ENCODE peak calls at places on chromosomes 11 and 22, in four cellular contexts. L is WTC11, X is A549, T is HepG2. K is an unnamed sample.

GRCh38 chr11:5203366-5203765 is 2.9 kb upstream of the OR51V1 start:
- DNase-seq in T (no peak), X (no peak), L (no peak), K (no peak)

GRCh38 chr22:48902983-48903650 is 924.6 kb downstream of the BRD1 start:
- DNase-seq in T (no peak), X (no peak), L (no peak), K (no peak)

GRCh38 chr22:49658902-49659280 is 168.8 kb downstream of the BRD1 start:
- DNase-seq in T (no peak), X (no peak), L (peak; percentile 11), K (no peak)

GRCh38 chr11:72411623-72412532 is 22.5 kb downstream of the CLPB start:
- DNase-seq in X (no peak), L (no peak), T (peak; percentile 70), K (peak; percentile 74)

GRCh38 chr22:37675930-37676571 is 615 bp downstream of the LGALS1 start:
- DNase-seq in L (no peak), X (no peak), T (no peak), K (no peak)

GRCh38 chr11:75445315-75445953 is 12.4 kb upstream of the KLHL35 start:
- DNase-seq in X (peak; percentile 83), T (peak; percentile 56), L (peak; percentile 88), K (peak; percentile 80)

GRCh38 chr22:27879923-27880322 is 39.1 kb downstream of the PITPNB start:
- DNase-seq in X (peak; percentile 47), L (no peak), T (peak; percentile 56), K (peak; percentile 35)

GRCh38 chr22:46756097-46756496 is 6.4 kb upstream of the TBC1D22A start:
- DNase-seq in T (no peak), L (no peak), X (no peak), K (no peak)

GRCh38 chr11:10930961-10931760 is 73.3 kb upstream of the ZBED5 start:
- DNase-seq in X (peak; percentile 74), L (peak; percentile 54), T (no peak), K (peak; percentile 47)

GRCh38 chr11:19447150-19447566 is 206.4 kb upstream of the E2F8 start:
- DNase-seq in T (no peak), L (no peak), X (no peak), K (no peak)

GRCh38 chr11:62588966-62589637 is 2.2 kb downstream of the TUT1 start:
- DNase-seq in T (no peak), L (no peak), X (no peak), K (peak; percentile 61)

GRCh38 chr11:57200937-57201336 is 19.2 kb downstream of the LRRC55 start:
- DNase-seq in L (no peak), T (no peak), X (no peak), K (no peak)

GRCh38 chr11:35031869-35032268 is 107.1 kb upstream of the CD44 start:
- DNase-seq in T (no peak), L (no peak), X (no peak), K (no peak)

GRCh38 chr11:1744137-1744878 is 6.1 kb downstream of the IFITM10 start:
- DNase-seq in L (no peak), T (no peak), X (no peak), K (no peak)

GRCh38 chr22:20302438-20303228 is 17.2 kb downstream of the DGCR6L start:
- DNase-seq in T (no peak), X (no peak), L (no peak), K (peak; percentile 35)

GRCh38 chr22:37088750-37089408 is 20.6 kb downstream of the TMPRSS6 start:
- DNase-seq in L (no peak), T (no peak), X (no peak), K (no peak)

GRCh38 chr11:62707277-62707771 is at the start of the genes BSCL2 and GNG3:
- DNase-seq in L (peak; percentile 97), T (no peak), X (no peak), K (peak; percentile 68)

GRCh38 chr11:47243454-47243853 is 5.2 kb downstream of the ACP2 start:
- DNase-seq in X (no peak), L (no peak), T (peak; percentile 59), K (no peak)

GRCh38 chr22:19120829-19121630 is 1.2 kb downstream of the DGCR2 start:
- DNase-seq in L (no peak), X (peak; percentile 64), T (peak; percentile 63), K (peak; percentile 74)

GRCh38 chr22:24433868-24434471 is 6.6 kb downstream of the ADORA2A start:
- DNase-seq in T (no peak), L (no peak), X (no peak), K (peak; percentile 18)

GRCh38 chr11:9802291-9802861 is 138.5 kb downstream of the SWAP70 start:
- DNase-seq in T (no peak), X (no peak), L (no peak), K (no peak)

GRCh38 chr11:2298795-2299747 is 2.6 kb downstream of the C11orf21 start:
- DNase-seq in X (peak; percentile 57), T (peak; percentile 63), L (peak; percentile 72), K (peak; percentile 65)

GRCh38 chr11:100999756-101000155 is 129.9 kb downstream of the PGR start:
- DNase-seq in L (no peak), T (no peak), X (no peak), K (no peak)

GRCh38 chr11:93648168-93648567 is 13.3 kb upstream of the CEP295 start:
- DNase-seq in L (no peak), X (no peak), T (peak; percentile 30), K (peak; percentile 17)

GRCh38 chr11:102309621-102310541 is 7.4 kb upstream of the BIRC3 start:
- DNase-seq in X (no peak), T (peak; percentile 18), L (peak; percentile 79), K (peak; percentile 37)

GRCh38 chr22:22673099-22673498 is 28.7 kb downstream of the GGTLC2 start:
- DNase-seq in T (no peak), X (no peak), L (no peak), K (no peak)

GRCh38 chr22:22671506-22671905 is 27.1 kb downstream of the GGTLC2 start:
- DNase-seq in X (no peak), T (no peak), L (no peak), K (no peak)

GRCh38 chr22:22670076-22670795 is 25.8 kb downstream of the GGTLC2 start:
- DNase-seq in X (no peak), T (no peak), L (no peak), K (no peak)

GRCh38 chr22:22674473-22674872 is 30.1 kb downstream of the GGTLC2 start:
- DNase-seq in X (no peak), L (no peak), T (no peak), K (no peak)

GRCh38 chr22:22673628-22674027 is 29.2 kb downstream of the GGTLC2 start:
- DNase-seq in L (no peak), T (no peak), X (no peak), K (no peak)
- TF ChIP-seq HMGXB4 in L (no peak), T (no peak), X (no peak), K (no peak)

GRCh38 chr11:119196833-119197483 is 9.2 kb upstream of the CBL start:
- DNase-seq in L (peak; percentile 68), T (peak; percentile 83), X (peak; percentile 80), K (peak; percentile 79)
- TF ChIP-seq HMGXB4 in L (no peak), T (no peak), X (no peak), K (no peak)

GRCh38 chr11:129237880-129238638 is 45.9 kb upstream of the ARHGAP32 start:
- DNase-seq in T (no peak), L (no peak), X (no peak), K (no peak)
- TF ChIP-seq HMGXB4 in T (no peak), L (no peak), X (no peak), K (no peak)

DNA sequence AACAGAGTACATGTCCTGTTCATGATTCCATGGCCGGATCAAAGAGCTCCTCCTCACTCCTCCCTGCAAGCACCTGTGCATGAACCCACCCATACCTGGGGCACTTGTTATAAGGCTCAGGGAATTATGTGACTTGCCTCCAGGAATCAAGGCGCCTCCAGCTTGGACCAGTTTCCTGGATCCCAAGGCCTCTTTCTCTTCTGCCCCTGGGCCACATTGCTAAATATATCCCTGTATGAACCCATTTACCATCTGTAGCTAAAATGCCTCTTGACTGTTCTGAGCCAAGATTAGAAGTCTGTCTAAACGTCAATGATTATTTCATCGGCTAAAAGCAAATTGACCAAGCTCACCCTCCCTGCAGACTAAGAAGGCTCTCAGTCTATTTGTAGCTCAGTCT is 135.6 kb downstream of the KIRREL3 start:
- DNase-seq in L (no peak), T (no peak), X (no peak), K (no peak)
- TF ChIP-seq HMGXB4 in L (no peak), T (no peak), X (no peak), K (no peak)

GRCh38 chr11:13964771-13965074 is 2.2 kb downstream of the SPON1 start:
- DNase-seq in L (no peak), X (no peak), T (no peak), K (no peak)

GRCh38 chr11:13963169-13963948 is 836 bp downstream of the SPON1 start:
- DNase-seq in T (no peak), L (peak; percentile 34), X (no peak), K (no peak)

GRCh38 chr11:13965337-13965736 is 2.8 kb downstream of the SPON1 start:
- DNase-seq in L (no peak), X (no peak), T (peak; percentile 13), K (peak; percentile 9)

GRCh38 chr11:13962562-13963168 is at the start of gene SPON1:
- DNase-seq in X (no peak), L (peak; percentile 73), T (no peak), K (no peak)

GRCh38 chr11:13963949-13964770 is 1.6 kb downstream of the SPON1 start:
- DNase-seq in X (no peak), L (peak; percentile 42), T (no peak), K (no peak)
- TF ChIP-seq HMGXB4 in X (no peak), L (no peak), T (no peak), K (no peak)

GRCh38 chr22:39244496-39245129 is at the start of gene PDGFB:
- DNase-seq in L (no peak), X (no peak), T (no peak), K (peak; percentile 42)
- TF ChIP-seq HMGXB4 in L (no peak), X (no peak), T (no peak), K (no peak)

GRCh38 chr11:8683115-8683807 is 669 bp downstream of the RPL27A start:
- DNase-seq in L (no peak), X (no peak), T (no peak), K (no peak)
- TF ChIP-seq HMGXB4 in L (no peak), X (peak; percentile 12), T (no peak), K (no peak)

K was measured in K562.